ENCODE peak calls at places on chromosomes 6 and 20, in five cellular contexts. One of them, this sample, is unnamed.
A peak's percentile ranks its signal among the peaks of the same experiment; 100 is the strongest.

GRCh38 chr20:3686867-3687321 is 5.1 kb upstream of the ADAM33 start:
- DNase-seq in foreskin keratinocyte: peak; percentile 23
- DNase-seq in H9: no peak
- DNase-seq in brain microvascular endothelial cell: peak; percentile 56
- DNase-seq in left ventricle myocardium inferior: peak; percentile 83
- DNase-seq in this sample: peak; percentile 7

GRCh38 chr6:51704932-51705540 is 382.4 kb downstream of the PKHD1 start:
- DNase-seq in left ventricle myocardium inferior: no peak
- DNase-seq in foreskin keratinocyte: no peak
- DNase-seq in brain microvascular endothelial cell: no peak
- DNase-seq in H9: no peak
- DNase-seq in this sample: no peak

GRCh38 chr6:67630146-67630545 is 1004.9 kb upstream of the ADGRB3 start:
- DNase-seq in left ventricle myocardium inferior: no peak
- DNase-seq in foreskin keratinocyte: no peak
- DNase-seq in brain microvascular endothelial cell: peak; percentile 91
- DNase-seq in H9: no peak
- DNase-seq in this sample: peak; percentile 21

GRCh38 chr6:74091133-74091793 is 395.3 kb downstream of the CD109 start:
- DNase-seq in brain microvascular endothelial cell: no peak
- DNase-seq in H9: no peak
- DNase-seq in foreskin keratinocyte: no peak
- DNase-seq in left ventricle myocardium inferior: no peak
- DNase-seq in this sample: peak; percentile 50

GRCh38 chr20:25478889-25479568 is 71.6 kb downstream of the GINS1 start:
- DNase-seq in brain microvascular endothelial cell: no peak
- DNase-seq in H9: no peak
- DNase-seq in left ventricle myocardium inferior: no peak
- DNase-seq in foreskin keratinocyte: no peak
- DNase-seq in this sample: no peak

GRCh38 chr20:46173652-46174468 is 55.7 kb downstream of the CD40 start:
- DNase-seq in foreskin keratinocyte: no peak
- DNase-seq in brain microvascular endothelial cell: no peak
- DNase-seq in left ventricle myocardium inferior: no peak
- DNase-seq in H9: no peak
- DNase-seq in this sample: no peak

GRCh38 chr6:121851056-121851455 is 415.6 kb downstream of the GJA1 start:
- DNase-seq in foreskin keratinocyte: no peak
- DNase-seq in H9: peak; percentile 74
- DNase-seq in left ventricle myocardium inferior: no peak
- DNase-seq in brain microvascular endothelial cell: no peak
- DNase-seq in this sample: no peak

GRCh38 chr6:82410151-82410621 is 46.6 kb downstream of the TPBG start:
- DNase-seq in H9: no peak
- DNase-seq in left ventricle myocardium inferior: no peak
- DNase-seq in brain microvascular endothelial cell: peak; percentile 84
- DNase-seq in foreskin keratinocyte: no peak
- DNase-seq in this sample: peak; percentile 54

GRCh38 chr6:35049885-35050284 is 91.3 kb downstream of the TCP11 start:
- DNase-seq in brain microvascular endothelial cell: peak; percentile 61
- DNase-seq in left ventricle myocardium inferior: peak; percentile 65
- DNase-seq in foreskin keratinocyte: no peak
- DNase-seq in H9: no peak
- DNase-seq in this sample: no peak

GRCh38 chr6:83853178-83853967 is at the start of gene RIPPLY2:
- DNase-seq in H9: peak; percentile 65
- DNase-seq in brain microvascular endothelial cell: no peak
- DNase-seq in left ventricle myocardium inferior: peak; percentile 15
- DNase-seq in foreskin keratinocyte: no peak
- DNase-seq in this sample: no peak

GRCh38 chr6:138728672-138729071 is 44.9 kb upstream of the CCDC28A start:
- DNase-seq in H9: no peak
- DNase-seq in left ventricle myocardium inferior: no peak
- DNase-seq in brain microvascular endothelial cell: no peak
- DNase-seq in foreskin keratinocyte: no peak
- DNase-seq in this sample: no peak

GRCh38 chr20:63102720-63103375 is 96.1 kb upstream of the BHLHE23 start:
- DNase-seq in H9: no peak
- DNase-seq in brain microvascular endothelial cell: no peak
- DNase-seq in foreskin keratinocyte: no peak
- DNase-seq in left ventricle myocardium inferior: peak; percentile 39
- DNase-seq in this sample: peak; percentile 1

GRCh38 chr6:49509342-49509741 is 9.6 kb downstream of the GLYATL3 start:
- DNase-seq in left ventricle myocardium inferior: no peak
- DNase-seq in H9: no peak
- DNase-seq in brain microvascular endothelial cell: no peak
- DNase-seq in foreskin keratinocyte: no peak
- DNase-seq in this sample: no peak

GRCh38 chr6:125994659-125995488 is 8.5 kb downstream of the TRMT11 start:
- DNase-seq in brain microvascular endothelial cell: no peak
- DNase-seq in H9: no peak
- DNase-seq in foreskin keratinocyte: no peak
- DNase-seq in left ventricle myocardium inferior: no peak
- DNase-seq in this sample: no peak

GRCh38 chr6:13709698-13710551 is 1.7 kb downstream of the RANBP9 start:
- DNase-seq in foreskin keratinocyte: no peak
- DNase-seq in H9: no peak
- DNase-seq in left ventricle myocardium inferior: no peak
- DNase-seq in brain microvascular endothelial cell: peak; percentile 40
- DNase-seq in this sample: peak; percentile 62

GRCh38 chr20:36951198-36951976 is at the start of gene SAMHD1:
- DNase-seq in brain microvascular endothelial cell: peak; percentile 95
- DNase-seq in H9: peak; percentile 99
- DNase-seq in foreskin keratinocyte: peak; percentile 78
- DNase-seq in left ventricle myocardium inferior: peak; percentile 96
- DNase-seq in this sample: peak; percentile 88

DNA sequence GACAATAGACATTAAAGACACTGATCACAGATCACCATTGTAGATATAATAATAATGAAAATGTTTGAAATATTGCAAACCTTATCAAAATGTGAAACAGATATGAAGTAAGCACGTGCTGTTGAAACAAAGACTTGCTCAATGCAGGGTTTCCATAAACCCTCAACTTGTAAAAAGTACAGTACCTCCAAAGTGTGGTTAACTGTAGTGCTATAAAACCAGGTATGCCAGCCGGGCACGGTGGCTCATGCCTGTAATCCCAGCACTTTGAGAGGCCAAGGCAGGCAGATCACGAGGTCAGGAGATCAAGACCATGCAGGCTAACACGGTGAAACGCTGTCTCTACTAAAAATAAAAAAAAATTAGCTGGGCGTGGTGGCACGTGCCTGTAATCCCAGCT is 96.6 kb downstream of the ZFAND3 start:
- DNase-seq in H9: no peak
- DNase-seq in left ventricle myocardium inferior: no peak
- DNase-seq in brain microvascular endothelial cell: no peak
- DNase-seq in foreskin keratinocyte: no peak
- DNase-seq in this sample: no peak
- H3K27me3 ChIP-seq in H9: no peaks in the 10 kb centered on the region
- H3K27me3 ChIP-seq in left ventricle myocardium inferior: no peaks in the 10 kb centered on the region
- H3K27me3 ChIP-seq in brain microvascular endothelial cell: no peaks in the 10 kb centered on the region
- H3K27me3 ChIP-seq in foreskin keratinocyte: no peaks in the 10 kb centered on the region
- H3K27me3 ChIP-seq in this sample: no peaks in the 10 kb centered on the region

GRCh38 chr20:19917110-19917509 is 100.1 kb upstream of the NAA20 start:
- DNase-seq in brain microvascular endothelial cell: no peak
- DNase-seq in left ventricle myocardium inferior: no peak
- DNase-seq in H9: no peak
- DNase-seq in foreskin keratinocyte: no peak
- DNase-seq in this sample: no peak

GRCh38 chr20:19911810-19912382 is 105.3 kb upstream of the NAA20 start:
- DNase-seq in foreskin keratinocyte: no peak
- DNase-seq in left ventricle myocardium inferior: no peak
- DNase-seq in H9: no peak
- DNase-seq in brain microvascular endothelial cell: no peak
- DNase-seq in this sample: no peak

GRCh38 chr20:19918965-19919329 is 98.2 kb upstream of the NAA20 start:
- DNase-seq in foreskin keratinocyte: no peak
- DNase-seq in brain microvascular endothelial cell: no peak
- DNase-seq in H9: no peak
- DNase-seq in left ventricle myocardium inferior: no peak
- DNase-seq in this sample: no peak

GRCh38 chr20:19913927-19914614 is 103.1 kb upstream of the NAA20 start:
- DNase-seq in H9: no peak
- DNase-seq in foreskin keratinocyte: peak; percentile 90
- DNase-seq in left ventricle myocardium inferior: no peak
- DNase-seq in brain microvascular endothelial cell: peak; percentile 43
- DNase-seq in this sample: peak; percentile 100

GRCh38 chr20:19915111-19915798 is 101.9 kb upstream of the NAA20 start:
- DNase-seq in H9: no peak
- DNase-seq in left ventricle myocardium inferior: no peak
- DNase-seq in foreskin keratinocyte: no peak
- DNase-seq in brain microvascular endothelial cell: no peak
- DNase-seq in this sample: no peak
- H3K27me3 ChIP-seq in H9: no peaks in the 10 kb centered on the region
- H3K27me3 ChIP-seq in left ventricle myocardium inferior: no peaks in the 10 kb centered on the region
- H3K27me3 ChIP-seq in foreskin keratinocyte: no peaks in the 10 kb centered on the region
- H3K27me3 ChIP-seq in brain microvascular endothelial cell: no peaks in the 10 kb centered on the region
- H3K27me3 ChIP-seq in this sample: no peaks in the 10 kb centered on the region

GRCh38 chr6:33984466-33985332 is 161.2 kb downstream of the GRM4 start:
- DNase-seq in left ventricle myocardium inferior: no peak
- DNase-seq in H9: peak; percentile 27
- DNase-seq in brain microvascular endothelial cell: no peak
- DNase-seq in foreskin keratinocyte: no peak
- DNase-seq in this sample: no peak
- H3K27me3 ChIP-seq in left ventricle myocardium inferior: peaks cover 72% of the 10 kb centered on the region
- H3K27me3 ChIP-seq in H9: no peaks in the 10 kb centered on the region
- H3K27me3 ChIP-seq in brain microvascular endothelial cell: no peaks in the 10 kb centered on the region
- H3K27me3 ChIP-seq in foreskin keratinocyte: no peaks in the 10 kb centered on the region
- H3K27me3 ChIP-seq in this sample: peaks cover 1% of the 10 kb centered on the region

GRCh38 chr6:27263886-27264285 is 16.4 kb downstream of the PRSS16 start:
- DNase-seq in brain microvascular endothelial cell: no peak
- DNase-seq in H9: no peak
- DNase-seq in foreskin keratinocyte: no peak
- DNase-seq in left ventricle myocardium inferior: no peak
- DNase-seq in this sample: no peak

GRCh38 chr6:27268803-27269202 is 21.3 kb downstream of the PRSS16 start:
- DNase-seq in foreskin keratinocyte: no peak
- DNase-seq in H9: no peak
- DNase-seq in left ventricle myocardium inferior: no peak
- DNase-seq in brain microvascular endothelial cell: no peak
- DNase-seq in this sample: no peak

GRCh38 chr6:27273783-27274182 is 26.3 kb downstream of the PRSS16 start:
- DNase-seq in left ventricle myocardium inferior: no peak
- DNase-seq in H9: no peak
- DNase-seq in foreskin keratinocyte: no peak
- DNase-seq in brain microvascular endothelial cell: no peak
- DNase-seq in this sample: no peak

GRCh38 chr6:27267865-27268444 is 20.5 kb downstream of the PRSS16 start:
- DNase-seq in brain microvascular endothelial cell: no peak
- DNase-seq in left ventricle myocardium inferior: no peak
- DNase-seq in H9: no peak
- DNase-seq in foreskin keratinocyte: no peak
- DNase-seq in this sample: no peak
- H3K27me3 ChIP-seq in brain microvascular endothelial cell: peaks cover 8% of the 10 kb centered on the region
- H3K27me3 ChIP-seq in left ventricle myocardium inferior: peaks cover 96% of the 10 kb centered on the region
- H3K27me3 ChIP-seq in H9: no peaks in the 10 kb centered on the region
- H3K27me3 ChIP-seq in foreskin keratinocyte: peaks cover 64% of the 10 kb centered on the region
- H3K27me3 ChIP-seq in this sample: peaks cover 12% of the 10 kb centered on the region

GRCh38 chr20:59706106-59706693 is 101.9 kb downstream of the PHACTR3 start:
- DNase-seq in H9: no peak
- DNase-seq in foreskin keratinocyte: no peak
- DNase-seq in brain microvascular endothelial cell: no peak
- DNase-seq in left ventricle myocardium inferior: no peak
- DNase-seq in this sample: no peak

GRCh38 chr20:59708326-59708725 is 104.0 kb downstream of the PHACTR3 start:
- DNase-seq in brain microvascular endothelial cell: no peak
- DNase-seq in H9: no peak
- DNase-seq in left ventricle myocardium inferior: no peak
- DNase-seq in foreskin keratinocyte: peak; percentile 14
- DNase-seq in this sample: peak; percentile 13

GRCh38 chr20:59705651-59706101 is 101.3 kb downstream of the PHACTR3 start:
- DNase-seq in foreskin keratinocyte: no peak
- DNase-seq in left ventricle myocardium inferior: no peak
- DNase-seq in H9: peak; percentile 42
- DNase-seq in brain microvascular endothelial cell: no peak
- DNase-seq in this sample: no peak

DNA sequence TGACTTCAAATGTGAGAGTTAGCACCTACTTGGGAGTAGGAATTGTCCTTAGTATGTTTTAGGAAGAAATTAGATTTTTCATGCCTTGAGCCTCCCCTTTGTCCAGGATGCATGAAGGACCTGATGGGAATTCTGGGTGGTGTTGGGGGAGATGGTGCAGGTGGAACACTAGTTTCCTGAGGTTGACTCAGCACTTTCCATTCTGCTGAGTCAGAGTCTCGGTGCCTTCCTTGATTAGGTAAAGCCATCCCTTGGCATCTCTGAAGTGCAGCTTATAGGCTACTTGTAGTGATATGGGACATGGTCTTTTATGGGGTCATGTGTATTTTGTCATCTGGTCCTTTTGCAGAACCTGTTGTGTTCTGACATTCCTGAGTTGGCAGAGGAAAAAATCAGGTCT is 105.3 kb downstream of the PHACTR3 start:
- DNase-seq in left ventricle myocardium inferior: no peak
- DNase-seq in brain microvascular endothelial cell: no peak
- DNase-seq in H9: no peak
- DNase-seq in foreskin keratinocyte: no peak
- DNase-seq in this sample: no peak
- H3K27me3 ChIP-seq in left ventricle myocardium inferior: no peaks in the 10 kb centered on the region
- H3K27me3 ChIP-seq in brain microvascular endothelial cell: no peaks in the 10 kb centered on the region
- H3K27me3 ChIP-seq in H9: no peaks in the 10 kb centered on the region
- H3K27me3 ChIP-seq in foreskin keratinocyte: no peaks in the 10 kb centered on the region
- H3K27me3 ChIP-seq in this sample: no peaks in the 10 kb centered on the region

GRCh38 chr6:151763938-151764680 is 43.4 kb upstream of the ESR1 start:
- DNase-seq in foreskin keratinocyte: peak; percentile 91
- DNase-seq in left ventricle myocardium inferior: peak; percentile 95
- DNase-seq in brain microvascular endothelial cell: peak; percentile 93
- DNase-seq in H9: peak; percentile 98
- DNase-seq in this sample: peak; percentile 93
- H3K27me3 ChIP-seq in foreskin keratinocyte: no peaks in the 10 kb centered on the region
- H3K27me3 ChIP-seq in left ventricle myocardium inferior: no peaks in the 10 kb centered on the region
- H3K27me3 ChIP-seq in brain microvascular endothelial cell: no peaks in the 10 kb centered on the region
- H3K27me3 ChIP-seq in H9: no peaks in the 10 kb centered on the region
- H3K27me3 ChIP-seq in this sample: no peaks in the 10 kb centered on the region